ENCODE peak calls at places on chromosomes 16 and 17, in ten cellular contexts. D, Y, L, S, G, F, I, Z, N and O are unnamed samples.

GRCh38 chr16:83807710-83808572 is at the start of gene HSBP1:
- DNase-seq in G (peak), Y (peak), N (peak), F (peak), S (peak), I (peak), D (peak), L (peak), Z (peak), O (peak)

GRCh38 chr17:81885869-81886548 is 5.4 kb downstream of the ALYREF start:
- DNase-seq in Z (peak), S (no peak), L (no peak), F (no peak), N (no peak), I (no peak), Y (no peak), G (peak), D (no peak), O (peak)

GRCh38 chr17:17344507-17345293 is 41.5 kb downstream of the NT5M start:
- DNase-seq in Y (no peak), Z (no peak), S (no peak), L (no peak), F (no peak), D (no peak), G (no peak), I (no peak), N (no peak), O (no peak)

GRCh38 chr16:63361032-63361624 is 1324.9 kb upstream of the CDH8 start:
- DNase-seq in Z (peak), S (peak), N (peak), I (peak), F (no peak), Y (no peak), D (peak), L (no peak), G (peak), O (no peak)

GRCh38 chr17:36131436-36131835 is 27.8 kb downstream of the CCL4 start:
- DNase-seq in Y (no peak), G (no peak), N (no peak), I (no peak), Z (no peak), S (no peak), L (no peak), F (no peak), D (no peak), O (no peak)

GRCh38 chr16:49586466-49586865 is 212.9 kb downstream of the C16orf78 start:
- DNase-seq in F (no peak), Y (no peak), D (no peak), L (no peak), I (no peak), G (no peak), S (no peak), Z (no peak), N (no peak), O (no peak)

GRCh38 chr16:13070268-13070667 is 168.9 kb downstream of the SHISA9 start:
- DNase-seq in S (no peak), L (no peak), N (no peak), Z (peak), F (no peak), D (no peak), Y (no peak), I (no peak), G (no peak), O (no peak)

GRCh38 chr17:82582709-82583108 is 63.2 kb downstream of the FOXK2 start:
- DNase-seq in Z (no peak), G (no peak), N (no peak), I (no peak), D (no peak), Y (no peak), F (no peak), S (no peak), L (no peak), O (no peak)

GRCh38 chr17:78903101-78903779 is at the start of gene CEP295NL:
- DNase-seq in F (no peak), N (peak), I (no peak), Z (peak), D (peak), Y (no peak), L (no peak), G (peak), S (no peak), O (no peak)

GRCh38 chr16:64882385-64882784 is 239.5 kb downstream of the CDH11 start:
- DNase-seq in L (no peak), Y (no peak), Z (no peak), N (no peak), I (no peak), S (no peak), F (no peak), D (no peak), G (no peak), O (no peak)

GRCh38 chr17:12342609-12343248 is 322.1 kb downstream of the MAP2K4 start:
- DNase-seq in Y (no peak), I (peak), Z (peak), G (no peak), N (peak), S (peak), F (no peak), L (no peak), D (no peak), O (no peak)

GRCh38 chr16:66228791-66229190 is 137.7 kb upstream of the CDH5 start:
- DNase-seq in Y (no peak), I (peak), L (no peak), F (peak), Z (no peak), S (no peak), D (peak), N (no peak), G (peak), O (no peak)

GRCh38 chr16:79768594-79768993 is 168.1 kb upstream of the MAF start:
- DNase-seq in F (no peak), L (no peak), Y (no peak), Z (no peak), S (no peak), G (no peak), D (no peak), I (no peak), N (no peak), O (no peak)

GRCh38 chr17:68763551-68763950 is 162.4 kb upstream of the FAM20A start:
- DNase-seq in D (no peak), G (peak), Y (no peak), Z (no peak), I (peak), S (no peak), L (no peak), F (no peak), N (no peak), O (no peak)

GRCh38 chr17:18968945-18969887 is 17.3 kb downstream of the SLC5A10 start:
- DNase-seq in D (peak), I (peak), F (no peak), N (no peak), L (no peak), Z (no peak), Y (peak), S (no peak), G (peak), O (peak)

GRCh38 chr17:63985387-63986140 is 12.6 kb upstream of the PRR29 start:
- DNase-seq in Y (no peak), L (no peak), F (no peak), D (no peak), S (no peak), N (no peak), I (no peak), G (no peak), Z (no peak), O (no peak)

GRCh38 chr17:49031965-49032928 is 35.1 kb downstream of the IGF2BP1 start:
- DNase-seq in S (peak), Y (peak), G (peak), Z (peak), L (no peak), I (peak), D (peak), F (no peak), N (peak), O (peak)

GRCh38 chr17:56956992-56957391 is 3.9 kb downstream of the COIL start:
- DNase-seq in S (no peak), G (no peak), N (no peak), F (no peak), Z (no peak), I (no peak), L (no peak), Y (no peak), D (no peak), O (no peak)

GRCh38 chr16:14500791-14501190 is 129.3 kb downstream of the PARN start:
- DNase-seq in Y (no peak), Z (no peak), N (no peak), L (no peak), I (peak), F (no peak), S (no peak), D (no peak), G (peak), O (no peak)

GRCh38 chr16:78437352-78437968 is 338.0 kb downstream of the WWOX start:
- DNase-seq in Z (peak), Y (no peak), F (peak), I (no peak), G (no peak), N (peak), L (no peak), D (peak), S (no peak), O (no peak)

GRCh38 chr17:9436629-9437028 is 139.0 kb downstream of the STX8 start:
- DNase-seq in Z (no peak), Y (no peak), D (no peak), G (peak), S (no peak), N (no peak), I (peak), F (no peak), L (no peak), O (no peak)

GRCh38 chr17:72618018-72618509 is 474.4 kb downstream of the SLC39A11 start:
- DNase-seq in S (no peak), N (peak), D (peak), G (no peak), L (no peak), Z (peak), F (no peak), I (no peak), Y (peak), O (no peak)

GRCh38 chr16:11639925-11640899 is 28.0 kb upstream of the SNN start:
- DNase-seq in N (peak), D (peak), Z (no peak), S (peak), I (peak), G (peak), F (peak), Y (peak), L (no peak), O (peak)

GRCh38 chr16:64982581-64982980 is 139.3 kb downstream of the CDH11 start:
- DNase-seq in Z (no peak), L (no peak), Y (no peak), N (no peak), G (peak), D (no peak), F (no peak), S (no peak), I (peak), O (no peak)

DNA sequence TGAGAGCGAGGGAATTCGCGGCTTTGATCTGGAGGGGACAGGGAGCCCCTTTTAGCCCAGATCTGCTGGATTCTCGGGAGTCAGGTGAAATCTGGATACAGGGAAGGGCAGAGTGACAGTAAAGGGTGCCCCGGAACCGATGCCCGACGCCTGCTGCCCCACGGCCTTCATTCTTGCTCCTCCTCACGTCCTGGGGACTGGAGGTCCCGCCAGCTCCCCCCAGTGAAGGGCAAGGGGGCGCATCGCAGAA is 596 bp downstream of the OR1F1 start:
- DNase-seq in Z (no peak), N (no peak), F (no peak), L (no peak), S (no peak), Y (no peak), D (no peak), G (no peak), I (no peak), O (no peak)
- H3K4me3 ChIP-seq in Z (peak), N (peak), F (no peak), L (peak), S (peak), Y (no peak), D (peak), G (peak), I (peak), O (peak)

GRCh38 chr17:47286198-47286914 is 32.7 kb downstream of the ITGB3 start:
- DNase-seq in L (peak), G (no peak), N (no peak), I (no peak), D (no peak), S (no peak), F (no peak), Z (no peak), Y (no peak), O (no peak)
- H3K4me3 ChIP-seq in L (no peak), G (no peak), N (no peak), I (no peak), D (no peak), S (no peak), F (no peak), Z (no peak), Y (no peak), O (no peak)

GRCh38 chr17:31390426-31390747 is 1.1 kb upstream of the RAB11FIP4 start:
- DNase-seq in N (no peak), F (peak), D (no peak), Z (no peak), L (no peak), I (no peak), G (no peak), Y (no peak), S (no peak), O (no peak)

GRCh38 chr17:31392002-31392855 is 754 bp downstream of the RAB11FIP4 start:
- DNase-seq in N (no peak), Y (no peak), L (peak), I (no peak), F (peak), D (no peak), G (no peak), S (no peak), Z (peak), O (no peak)

GRCh38 chr17:31391496-31391949 is at the start of gene RAB11FIP4:
- DNase-seq in F (no peak), N (peak), L (peak), Z (peak), I (no peak), S (no peak), Y (no peak), D (peak), G (peak), O (no peak)

GRCh38 chr17:31389673-31390381 is 1.6 kb upstream of the RAB11FIP4 start:
- DNase-seq in D (no peak), N (no peak), L (no peak), I (no peak), Z (no peak), G (no peak), Y (no peak), F (peak), S (no peak), O (no peak)

GRCh38 chr17:31390748-31391495 is 553 bp upstream of the RAB11FIP4 start:
- DNase-seq in I (no peak), G (peak), Y (no peak), S (no peak), N (no peak), L (no peak), D (no peak), Z (no peak), F (peak), O (no peak)
- H3K4me3 ChIP-seq in I (peak), G (no peak), Y (no peak), S (peak), N (peak), L (peak), D (no peak), Z (no peak), F (peak), O (no peak)

DNA sequence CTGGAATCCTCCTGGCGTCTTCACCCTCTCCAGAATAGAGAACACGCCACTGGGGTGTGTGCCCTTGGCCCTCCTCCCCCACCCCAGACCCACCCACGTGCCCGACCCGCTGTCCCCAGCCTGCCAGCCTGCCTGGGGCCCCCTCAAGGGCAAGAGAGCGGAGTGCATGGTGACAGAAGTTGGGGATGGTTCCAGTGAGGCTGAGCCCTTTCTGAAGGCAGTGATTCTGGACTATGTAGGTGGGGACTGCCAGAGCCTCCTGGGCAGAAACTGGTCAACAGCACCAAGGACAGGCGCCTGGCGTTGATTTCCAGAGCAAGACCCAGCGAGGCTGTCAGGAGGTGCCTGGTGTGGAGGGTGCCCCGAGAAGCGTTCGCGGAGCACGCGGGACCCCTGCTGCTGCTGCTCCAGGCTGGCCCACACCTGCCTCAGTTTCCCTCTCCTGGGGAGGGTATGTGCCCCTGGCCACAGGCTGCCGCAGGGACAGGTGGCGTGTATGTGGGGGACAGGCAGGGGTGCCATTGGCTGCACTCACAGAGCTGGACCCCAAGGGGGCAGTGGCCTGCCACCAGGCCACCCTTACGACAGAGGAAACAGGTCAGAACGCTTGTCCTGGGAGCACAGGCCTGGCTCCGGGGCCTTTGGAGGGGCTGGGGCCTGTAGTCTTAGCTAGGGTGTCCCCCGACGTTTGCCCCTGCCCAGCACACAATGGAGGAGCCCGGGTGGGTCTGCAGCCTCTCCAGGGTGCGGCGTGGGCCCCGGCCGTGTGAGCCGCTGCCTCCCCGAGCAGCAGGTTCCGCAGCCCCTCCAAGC is 1.2 kb downstream of the SSTR5 start:
- DNase-seq in L (no peak), Z (no peak), D (no peak), Y (no peak), S (no peak), G (no peak), N (peak), F (no peak), I (no peak), O (no peak)
- H3K4me3 ChIP-seq in L (no peak), Z (no peak), D (no peak), Y (no peak), S (no peak), G (no peak), N (no peak), F (no peak), I (no peak), O (no peak)

DNA sequence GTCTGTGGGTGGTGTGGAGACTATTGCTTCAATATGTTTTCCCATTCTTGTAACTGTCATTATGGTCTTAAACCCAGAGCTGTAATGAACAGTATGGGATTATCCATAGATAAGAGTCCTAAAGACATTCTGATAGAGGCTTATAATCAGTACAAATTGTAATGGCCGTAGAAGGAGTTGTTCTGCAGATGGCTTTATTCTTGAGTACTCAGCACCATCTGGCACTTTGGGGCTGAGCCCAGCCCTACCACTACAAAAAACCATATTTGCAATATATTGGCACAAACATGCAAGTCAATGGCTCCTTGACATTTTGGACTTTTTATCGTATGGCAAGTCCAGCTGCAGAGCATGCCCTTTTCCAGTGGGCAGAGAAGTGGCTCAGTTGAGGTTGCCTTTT is 150.0 kb downstream of the HS3ST4 start:
- DNase-seq in Y (no peak), I (no peak), D (no peak), F (no peak), S (no peak), G (no peak), L (no peak), N (no peak), Z (no peak), O (no peak)
- H3K4me3 ChIP-seq in Y (no peak), I (no peak), D (no peak), F (no peak), S (no peak), G (no peak), L (no peak), N (no peak), Z (no peak), O (no peak)

GRCh38 chr17:65485388-65486299 is 75.8 kb downstream of the AXIN2 start:
- DNase-seq in F (peak), I (peak), Y (peak), L (no peak), G (peak), D (peak), S (no peak), Z (no peak), N (no peak), O (peak)
- H3K4me3 ChIP-seq in F (no peak), I (no peak), Y (no peak), L (no peak), G (no peak), D (no peak), S (no peak), Z (no peak), N (no peak), O (no peak)

DNA sequence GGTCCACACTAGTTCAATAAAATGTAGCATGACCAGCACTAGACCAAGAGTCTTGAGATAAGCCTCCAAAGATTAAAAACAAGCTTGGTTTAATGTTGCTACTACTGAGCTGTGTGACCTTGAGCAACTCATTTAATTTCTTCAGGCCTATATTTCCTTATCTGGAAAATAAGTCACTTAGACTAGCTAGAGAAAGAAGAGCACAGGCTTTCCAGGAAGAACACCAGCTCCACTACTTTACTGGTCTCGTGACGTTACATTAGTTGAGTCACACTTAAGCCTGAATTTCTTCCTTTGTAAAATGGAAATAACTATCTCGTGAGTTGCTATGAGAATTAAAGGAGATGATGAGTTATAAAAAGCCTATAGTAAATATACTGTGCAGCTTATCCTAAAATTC is 5.4 kb downstream of the HELZ start:
- DNase-seq in I (peak), N (no peak), D (peak), Z (no peak), G (peak), F (no peak), Y (no peak), L (no peak), S (no peak), O (no peak)
- H3K4me3 ChIP-seq in I (no peak), N (no peak), D (no peak), Z (no peak), G (no peak), F (no peak), Y (no peak), L (no peak), S (no peak), O (no peak)

DNA sequence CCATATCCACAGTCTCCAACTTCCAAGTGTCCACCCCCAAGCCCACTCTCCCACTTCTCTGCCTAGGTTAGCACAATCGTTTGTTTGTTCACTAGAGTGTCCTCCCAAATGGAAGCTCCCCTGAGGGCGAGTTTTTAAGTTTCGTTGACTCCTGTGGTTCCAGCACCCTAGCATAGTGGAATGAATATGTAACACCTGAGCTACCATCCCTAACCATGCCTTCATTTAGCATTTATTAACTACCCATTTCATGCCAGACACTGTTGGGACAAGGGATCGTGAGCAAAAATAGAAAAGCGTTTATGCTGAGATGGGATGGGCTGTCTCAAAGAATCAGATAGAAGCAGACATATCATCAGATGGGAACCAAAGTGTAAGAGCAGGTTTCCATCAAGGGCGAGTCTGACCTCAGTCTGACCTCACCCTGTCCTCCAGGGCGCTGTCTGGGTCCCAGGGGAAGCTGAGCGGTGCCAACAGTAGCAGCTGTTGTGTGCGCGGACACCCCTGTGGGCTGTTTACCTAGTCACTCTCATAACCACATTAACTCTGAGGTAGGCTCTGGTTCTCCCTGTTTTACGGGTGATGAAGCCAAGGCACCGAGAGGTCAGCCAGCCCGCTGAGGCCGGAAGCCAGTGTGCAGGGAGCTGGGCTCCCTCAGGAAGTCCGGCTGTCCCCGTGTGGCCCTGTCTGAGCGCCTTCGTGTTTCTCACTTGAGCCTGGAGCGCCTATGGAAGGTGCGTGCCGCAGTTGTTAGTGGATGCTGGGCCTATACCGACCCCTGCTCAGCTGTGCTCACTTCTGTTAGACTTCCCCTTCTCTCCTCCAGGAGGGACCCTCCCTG is 6.2 kb downstream of the CNP start:
- DNase-seq in F (peak), I (no peak), S (no peak), Z (peak), Y (no peak), N (no peak), D (no peak), L (peak), G (no peak), O (no peak)
- H3K4me3 ChIP-seq in F (no peak), I (no peak), S (no peak), Z (no peak), Y (no peak), N (no peak), D (no peak), L (no peak), G (no peak), O (no peak)